ENCODE peak calls at places on chromosomes 11 and 22, in five cellular contexts. T is HCT116, C is HepG2, O is A549, I is H1. W is an unnamed sample.

GRCh38 chr11:117535870-117536411 is 208.3 kb downstream of the CEP164 start:
- DNase-seq in C (no peak), I (no peak), O (no peak), T (no peak), W (no peak)

GRCh38 chr11:115929618-115930129 is 425.5 kb upstream of the CADM1 start:
- DNase-seq in I (no peak), O (no peak), C (no peak), T (no peak), W (no peak)

GRCh38 chr11:107785401-107785800 is 73.2 kb downstream of the SLC35F2 start:
- DNase-seq in C (no peak), T (no peak), I (peak; percentile 37), O (no peak), W (no peak)

GRCh38 chr11:69200331-69201047 is 44.8 kb downstream of the SMIM38 start:
- DNase-seq in O (no peak), C (no peak), T (no peak), I (peak; percentile 57), W (no peak)

GRCh38 chr11:76782526-76783293 is 446 bp upstream of the TSKU start:
- DNase-seq in I (no peak), C (peak; percentile 82), O (peak; percentile 87), T (peak; percentile 79), W (peak; percentile 96)

GRCh38 chr11:85541683-85542082 is 85.5 kb downstream of the DLG2 start:
- DNase-seq in T (no peak), O (no peak), C (no peak), I (no peak), W (no peak)

GRCh38 chr22:49555526-49555925 is 272.1 kb downstream of the BRD1 start:
- DNase-seq in I (peak; percentile 17), O (no peak), T (no peak), C (no peak), W (no peak)

GRCh38 chr11:73182824-73183321 is 35.2 kb upstream of the P2RY2 start:
- DNase-seq in T (no peak), I (no peak), C (peak; percentile 47), O (no peak), W (no peak)

GRCh38 chr11:8099291-8099899 is 18.4 kb downstream of the TUB start:
- DNase-seq in I (peak; percentile 87), T (peak; percentile 68), C (peak; percentile 48), O (peak; percentile 56), W (peak; percentile 77)

GRCh38 chr11:79173615-79174014 is 267.2 kb downstream of the TENM4 start:
- DNase-seq in T (no peak), I (no peak), O (no peak), C (no peak), W (no peak)

GRCh38 chr11:95067828-95068244 is 1.1 kb downstream of the SRSF8 start:
- DNase-seq in O (no peak), I (no peak), T (no peak), C (no peak), W (no peak)

GRCh38 chr11:78022397-78023396 is at the start of gene KCTD14:
- DNase-seq in C (peak; percentile 53), I (peak; percentile 78), T (no peak), O (no peak), W (no peak)

GRCh38 chr22:26045855-26046254 is 123.4 kb upstream of the SEZ6L start:
- DNase-seq in I (no peak), O (no peak), T (no peak), C (no peak), W (no peak)

GRCh38 chr11:78742430-78742829 is 167.8 kb upstream of the NARS2 start:
- DNase-seq in T (no peak), O (no peak), I (no peak), C (no peak), W (no peak)

GRCh38 chr11:67373916-67374570 is 645 bp upstream of the CLCF1 start:
- DNase-seq in O (peak; percentile 96), T (peak; percentile 93), C (peak; percentile 82), I (peak; percentile 78), W (peak; percentile 95)

GRCh38 chr11:100855466-100856067 is 168.5 kb downstream of the ARHGAP42 start:
- DNase-seq in T (peak; percentile 52), I (no peak), O (peak; percentile 7), C (peak; percentile 36), W (peak; percentile 38)

GRCh38 chr11:43393765-43394355 is 35.1 kb downstream of the TTC17 start:
- DNase-seq in I (no peak), C (no peak), T (no peak), O (no peak), W (no peak)

GRCh38 chr11:77999446-77999845 is 5.0 kb upstream of the INTS4 start:
- DNase-seq in O (no peak), I (no peak), C (no peak), T (no peak), W (no peak)

GRCh38 chr22:42262964-42263363 is 7.5 kb downstream of the TCF20 start:
- DNase-seq in O (no peak), I (no peak), C (no peak), T (no peak), W (no peak)

GRCh38 chr22:46806789-46807188 is 44.3 kb downstream of the TBC1D22A start:
- DNase-seq in O (no peak), T (no peak), I (no peak), C (no peak), W (no peak)

GRCh38 chr11:94885581-94885980 is 87.8 kb downstream of the CWC15 start:
- DNase-seq in T (no peak), O (no peak), I (no peak), C (no peak), W (no peak)

GRCh38 chr11:120043323-120043945 is 94.5 kb downstream of the TRIM29 start:
- DNase-seq in T (no peak), C (no peak), O (no peak), I (peak; percentile 37), W (no peak)

GRCh38 chr11:57167125-57167839 is 14.5 kb upstream of the LRRC55 start:
- DNase-seq in O (no peak), T (no peak), I (no peak), C (no peak), W (no peak)

GRCh38 chr11:94997437-94997836 is 23.9 kb downstream of the KDM4D start:
- DNase-seq in T (no peak), O (no peak), C (no peak), I (no peak), W (no peak)

GRCh38 chr11:69293819-69294505 is at the start of gene MYEOV:
- DNase-seq in O (peak; percentile 93), T (peak; percentile 88), C (peak; percentile 34), I (peak; percentile 80), W (peak; percentile 74)

GRCh38 chr11:68821670-68822069 is 20.0 kb downstream of the CPT1A start:
- DNase-seq in O (no peak), C (no peak), T (no peak), I (no peak), W (no peak)

GRCh38 chr22:47626428-47627390 is 864.3 kb downstream of the TBC1D22A start:
- DNase-seq in I (no peak), C (peak; percentile 13), T (peak; percentile 6), O (no peak), W (no peak)

GRCh38 chr11:45857834-45858492 is 10.7 kb downstream of the CRY2 start:
- DNase-seq in T (no peak), C (no peak), I (no peak), O (no peak), W (no peak)

GRCh38 chr11:10856689-10857603 is 907 bp downstream of the ZBED5 start:
- DNase-seq in I (no peak), C (peak; percentile 48), T (no peak), O (no peak), W (peak; percentile 67)

GRCh38 chr11:71929491-71929890 is 645 bp downstream of the RNF121 start:
- DNase-seq in I (no peak), T (no peak), C (no peak), O (no peak), W (no peak)

GRCh38 chr11:111573821-111574249 is 28.4 kb upstream of the SIK2 start:
- DNase-seq in I (no peak), T (no peak), O (no peak), C (no peak), W (no peak)

GRCh38 chr11:35588627-35589026 is 29.6 kb upstream of the FJX1 start:
- DNase-seq in T (no peak), O (no peak), C (no peak), I (no peak), W (no peak)

GRCh38 chr11:82733444-82734119 is at the start of gene FAM181B:
- DNase-seq in T (no peak), I (peak; percentile 85), C (no peak), O (peak; percentile 11), W (peak; percentile 21)

GRCh38 chr11:12451179-12451814 is 73.9 kb downstream of the PARVA start:
- DNase-seq in C (no peak), I (no peak), O (no peak), T (no peak), W (no peak)

GRCh38 chr22:37999640-38000272 is 15.4 kb upstream of the SOX10 start:
- DNase-seq in I (no peak), O (peak; percentile 27), T (peak; percentile 75), C (no peak), W (peak; percentile 93)

GRCh38 chr11:82790723-82791487 is 57.2 kb upstream of the FAM181B start:
- DNase-seq in I (no peak), T (no peak), C (no peak), O (no peak), W (no peak)

GRCh38 chr11:99327527-99327926 is 306.8 kb downstream of the CNTN5 start:
- DNase-seq in C (no peak), I (no peak), O (no peak), T (no peak), W (no peak)

GRCh38 chr11:46307785-46308341 is 30.4 kb downstream of the CREB3L1 start:
- DNase-seq in I (no peak), O (no peak), C (no peak), T (no peak), W (no peak)

GRCh38 chr11:35177370-35177769 is 38.4 kb downstream of the CD44 start:
- DNase-seq in C (no peak), I (no peak), O (no peak), T (no peak), W (no peak)

GRCh38 chr11:102534261-102534872 is 3.8 kb upstream of the MMP7 start:
- DNase-seq in T (no peak), I (no peak), C (peak; percentile 12), O (no peak), W (no peak)
- TF ChIP-seq CTCF in T (peak; percentile 8), I (no peak), C (peak; percentile 53), O (no peak), W (no peak)

GRCh38 chr11:75525433-75526191 is at the start of gene GDPD5:
- DNase-seq in O (peak; percentile 89), I (peak; percentile 87), C (peak; percentile 76), T (peak; percentile 58), W (peak; percentile 93)
- TF ChIP-seq POLR2A in O (peak; percentile 37), I (no peak), C (peak; percentile 3), T (no peak), W (peak; percentile 68)

GRCh38 chr11:3944198-3944597 is 88.7 kb downstream of the STIM1 start:
- DNase-seq in C (no peak), O (no peak), I (no peak), T (no peak), W (no peak)
- TF ChIP-seq MAX in C (no peak), O (no peak), I (no peak), T (no peak), W (no peak)

DNA sequence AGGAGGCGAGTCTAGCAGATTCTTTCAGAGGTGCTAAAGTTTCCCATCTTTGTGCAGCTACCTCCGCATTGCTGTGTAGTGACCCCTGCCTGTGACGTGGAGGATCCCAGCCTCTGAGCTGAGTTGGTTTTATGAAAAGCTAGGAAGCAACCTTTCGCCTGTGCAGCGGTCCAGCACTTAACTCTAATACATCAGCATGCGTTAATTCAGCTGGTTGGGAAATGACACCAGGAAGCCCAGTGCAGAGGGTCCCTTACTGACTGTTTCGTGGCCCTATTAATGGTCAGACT is 8.9 kb upstream of the SAMM50 start:
- DNase-seq in O (peak; percentile 28), I (no peak), T (no peak), C (no peak), W (peak; percentile 46)
- TF ChIP-seq CTCF in O (no peak), I (peak; percentile 3), T (no peak), C (no peak), W (peak; percentile 31)